ENCODE peak calls at places on chromosomes 12 and 14, in nine cellular contexts. K is body of pancreas; W is naive thymus-derived CD4-positive, alpha-beta T cell; P is lower lobe of right lung; J is NT2/D1; B is heart right ventricle; U is transverse colon; X is thyroid gland; E is ovary. H is an unnamed sample.

GRCh38 chr12:18872770-18873169 is 134.9 kb downstream of the CAPZA3 start:
- DNase-seq in J (no peak), K (no peak), W (no peak), X (no peak), E (no peak), P (no peak), U (no peak), B (no peak), H (no peak)

GRCh38 chr12:110739894-110740293 is 2.8 kb downstream of the PPP1CC start:
- DNase-seq in X (no peak), W (no peak), E (no peak), U (no peak), B (no peak), J (no peak), P (no peak), K (no peak), H (no peak)

GRCh38 chr14:34043627-34044372 is 92.9 kb upstream of the EGLN3 start:
- DNase-seq in U (no peak), K (peak; percentile 7), X (no peak), E (no peak), J (no peak), B (no peak), W (no peak), P (no peak), H (peak; percentile 60)

GRCh38 chr12:64893961-64894360 is 69.5 kb downstream of the TBC1D30 start:
- DNase-seq in J (no peak), E (no peak), U (no peak), X (no peak), B (no peak), W (no peak), K (no peak), P (no peak), H (no peak)

GRCh38 chr14:87615822-87616679 is 376.9 kb downstream of the GALC start:
- DNase-seq in K (peak; percentile 64), W (no peak), X (peak; percentile 55), U (peak; percentile 8), P (no peak), E (peak; percentile 15), B (peak; percentile 15), J (peak; percentile 52), H (no peak)

GRCh38 chr14:95472819-95473251 is 43.6 kb downstream of the SYNE3 start:
- DNase-seq in B (no peak), X (peak; percentile 71), U (no peak), J (no peak), K (no peak), P (no peak), E (no peak), W (no peak), H (peak; percentile 13)

GRCh38 chr12:42507589-42507988 is 82.0 kb downstream of the PRICKLE1 start:
- DNase-seq in K (no peak), X (no peak), B (no peak), J (no peak), E (no peak), W (no peak), P (no peak), U (no peak), H (no peak)

GRCh38 chr12:131770120-131770519 is 58.1 kb upstream of the MMP17 start:
- DNase-seq in B (no peak), X (no peak), J (no peak), K (no peak), P (no peak), U (no peak), W (no peak), E (no peak), H (no peak)

GRCh38 chr12:77124767-77125166 is 59.4 kb upstream of the E2F7 start:
- DNase-seq in K (no peak), J (no peak), X (no peak), E (no peak), B (no peak), U (no peak), P (no peak), W (no peak), H (no peak)

GRCh38 chr14:36553650-36554260 is 28.7 kb downstream of the NKX2-8 start:
- DNase-seq in K (peak; percentile 47), J (peak; percentile 8), X (peak; percentile 42), P (no peak), E (no peak), W (no peak), U (no peak), B (no peak), H (no peak)

GRCh38 chr14:100534528-100535286 is 52.5 kb downstream of the BEGAIN start:
- DNase-seq in B (no peak), J (no peak), E (peak; percentile 21), P (peak; percentile 37), X (peak; percentile 0), K (peak; percentile 87), U (peak; percentile 6), W (peak; percentile 2), H (no peak)

GRCh38 chr12:84937383-84937782 is 24.8 kb upstream of the SLC6A15 start:
- DNase-seq in K (no peak), U (no peak), P (no peak), B (no peak), W (no peak), J (no peak), E (no peak), X (no peak), H (no peak)

DNA sequence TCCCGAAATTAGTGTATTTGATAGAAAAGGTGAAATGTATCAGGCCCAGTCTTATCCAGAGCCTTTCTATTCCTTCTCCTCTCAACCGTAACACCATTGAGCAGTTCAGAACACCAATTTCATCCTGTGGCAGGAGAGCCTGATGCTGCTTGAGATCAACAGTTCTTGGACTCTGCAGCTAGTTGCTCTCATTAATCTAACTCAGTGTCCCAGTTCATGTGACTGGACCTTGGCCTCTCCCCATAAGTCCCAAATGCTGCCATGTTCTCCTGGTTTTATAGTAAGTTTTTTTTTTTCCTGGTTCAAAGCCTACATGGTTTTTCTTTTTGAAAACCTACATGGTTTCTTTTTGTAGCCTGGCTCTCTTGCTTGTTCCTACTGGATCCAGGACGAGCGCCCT is 293.9 kb downstream of the ITPR2 start:
- DNase-seq in U (peak; percentile 15), J (no peak), W (no peak), K (no peak), B (no peak), P (no peak), X (no peak), E (no peak), H (no peak)
- H3K4me1 ChIP-seq in U (no peaks in the 10 kb centered on the region), J (peaks cover 3% of the 10 kb centered on the region), W (no peaks in the 10 kb centered on the region), K (no peaks in the 10 kb centered on the region), B (no peaks in the 10 kb centered on the region), P (no peaks in the 10 kb centered on the region), X (no peaks in the 10 kb centered on the region), E (no peaks in the 10 kb centered on the region), H (no peaks in the 10 kb centered on the region)

GRCh38 chr12:57153420-57153997 is 6.1 kb upstream of the LRP1-AS start:
- DNase-seq in K (no peak), W (no peak), E (no peak), B (peak; percentile 2), J (no peak), P (no peak), U (no peak), X (no peak), H (no peak)

GRCh38 chr12:57154076-57154475 is 6.7 kb upstream of the LRP1-AS start:
- DNase-seq in B (peak; percentile 6), U (no peak), J (no peak), P (no peak), E (no peak), X (no peak), W (no peak), K (no peak), H (no peak)

GRCh38 chr12:57151741-57152407 is 4.5 kb upstream of the LRP1-AS start:
- DNase-seq in J (no peak), E (peak; percentile 83), K (no peak), X (no peak), B (peak; percentile 40), U (no peak), W (no peak), P (no peak), H (no peak)

GRCh38 chr12:57150400-57150799 is 3.0 kb upstream of the LRP1-AS start:
- DNase-seq in E (no peak), J (no peak), W (no peak), B (peak; percentile 11), K (no peak), P (no peak), U (no peak), X (no peak), H (no peak)

DNA sequence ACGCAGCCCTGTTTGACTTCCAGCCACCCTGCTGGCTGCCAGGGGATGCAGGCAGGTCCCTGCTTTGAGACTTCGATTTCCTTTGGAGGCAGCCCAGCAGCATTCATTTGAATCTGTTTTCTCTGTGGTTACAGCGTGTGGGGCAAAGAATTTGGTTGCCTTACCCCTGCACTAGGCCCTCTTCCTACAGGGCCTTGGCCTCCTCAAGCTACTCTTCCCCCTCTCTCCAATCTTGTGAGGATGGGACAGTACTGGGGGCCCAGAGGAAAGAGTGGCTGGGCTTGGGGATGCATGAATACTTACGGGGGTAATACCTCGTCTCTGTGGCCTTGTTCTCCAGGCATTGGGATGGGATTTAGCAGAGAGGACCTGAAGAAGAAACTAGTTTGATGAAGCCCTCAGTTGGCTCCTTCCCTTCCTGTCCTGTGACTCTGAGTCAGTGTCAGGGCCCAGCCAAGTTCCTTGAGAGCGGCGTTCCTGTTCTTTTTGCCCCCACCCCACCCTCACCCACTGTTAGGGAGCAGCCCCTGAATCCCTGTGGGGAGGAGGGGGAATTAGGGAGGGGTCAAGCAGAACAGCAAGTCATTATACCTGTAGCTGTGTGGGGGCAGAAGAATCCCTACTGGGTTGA is 5.1 kb upstream of the LRP1-AS start:
- DNase-seq in P (no peak), K (no peak), J (no peak), X (no peak), E (no peak), B (peak; percentile 22), U (no peak), W (no peak), H (no peak)
- H3K4me1 ChIP-seq in P (peaks cover 77% of the 10 kb centered on the region), K (peaks cover 4% of the 10 kb centered on the region), J (peaks cover 15% of the 10 kb centered on the region), X (no peaks in the 10 kb centered on the region), E (peaks cover 44% of the 10 kb centered on the region), B (peaks cover 60% of the 10 kb centered on the region), U (peaks cover 41% of the 10 kb centered on the region), W (no peaks in the 10 kb centered on the region), H (no peaks in the 10 kb centered on the region)

DNA sequence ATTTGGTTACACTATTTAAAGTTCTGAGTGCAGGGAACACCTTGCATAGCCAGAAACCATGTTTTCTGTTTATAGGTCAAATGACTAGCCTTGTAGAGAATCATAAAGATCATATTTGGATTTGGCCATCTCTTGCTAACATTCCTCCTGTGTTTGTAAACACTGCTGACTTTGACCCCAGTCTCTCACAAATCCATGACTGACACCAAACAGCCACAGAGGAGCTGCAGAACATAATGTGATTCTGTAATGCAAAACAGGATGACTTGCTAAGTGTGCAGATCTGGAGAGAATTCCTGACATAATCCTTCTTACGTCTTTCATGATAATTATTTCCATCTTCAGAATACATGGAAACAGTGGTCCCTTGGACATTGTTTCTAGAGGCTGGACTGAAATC is 211.8 kb downstream of the BMP4 start:
- DNase-seq in J (no peak), E (no peak), P (no peak), U (no peak), X (no peak), B (no peak), W (no peak), K (no peak), H (no peak)
- H3K4me1 ChIP-seq in J (no peaks in the 10 kb centered on the region), E (no peaks in the 10 kb centered on the region), P (no peaks in the 10 kb centered on the region), U (no peaks in the 10 kb centered on the region), X (no peaks in the 10 kb centered on the region), B (no peaks in the 10 kb centered on the region), W (no peaks in the 10 kb centered on the region), K (no peaks in the 10 kb centered on the region), H (no peaks in the 10 kb centered on the region)

DNA sequence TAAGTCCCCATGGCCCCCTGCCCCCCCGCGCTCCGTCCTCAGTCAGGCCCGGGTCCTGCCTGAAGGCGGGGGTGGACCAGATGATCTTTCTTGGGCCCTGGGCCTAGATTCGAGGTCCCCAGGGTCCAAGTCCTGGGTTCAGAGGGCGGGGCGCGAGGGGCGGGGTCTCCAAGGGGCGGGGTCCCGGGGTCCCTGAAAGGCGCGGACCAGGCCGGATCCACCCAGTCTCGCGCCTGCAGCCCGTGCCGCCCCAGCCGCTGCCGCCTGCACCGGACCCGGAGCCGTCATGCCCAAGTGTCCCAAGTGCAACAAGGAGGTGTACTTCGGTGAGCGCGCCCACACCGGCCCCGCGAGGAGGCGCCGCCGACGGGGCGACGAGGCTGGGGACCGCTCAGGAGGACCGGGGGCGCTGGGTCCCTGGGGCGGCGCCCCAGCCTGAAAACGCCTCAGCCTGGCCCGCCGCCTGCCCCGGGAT is 325 bp downstream of the CRIP1 start:
- DNase-seq in U (peak; percentile 79), J (no peak), P (peak; percentile 81), X (peak; percentile 38), E (peak; percentile 49), K (no peak), B (peak; percentile 88), W (peak; percentile 68), H (peak; percentile 60)
- H3K4me1 ChIP-seq in U (peaks cover 31% of the 10 kb centered on the region), J (peaks cover 36% of the 10 kb centered on the region), P (peaks cover 79% of the 10 kb centered on the region), X (peaks cover 60% of the 10 kb centered on the region), E (peaks cover 10% of the 10 kb centered on the region), K (peaks cover 76% of the 10 kb centered on the region), B (peaks cover 91% of the 10 kb centered on the region), W (peaks cover 60% of the 10 kb centered on the region), H (peaks cover 70% of the 10 kb centered on the region)

H was measured in CD8-positive, alpha-beta memory T cell.